ENCODE peak calls at places on chromosomes 3 and 15, in ten cellular contexts. E is RPMI7951; V is RWPE1; L is fibroblast of pulmonary artery; H is A549; Y is kidney glomerular epithelial cell; G is KG1; S is CD8-positive, alpha-beta memory T cell; P is NCI-H2029 treated with DMSO at 0.1 percent for 48 hours; C is iPS DF 6.9. B is an unnamed sample.
A peak's percentile ranks its signal among the peaks of the same experiment; 100 is the strongest.

GRCh38 chr15:78179906-78180305 is 30.7 kb downstream of the IDH3A start:
- DNase-seq in E (no peak), V (no peak), L (no peak), H (no peak), Y (no peak), G (no peak), S (no peak), P (no peak), C (no peak), B (no peak)

GRCh38 chr3:82133070-82133606 is 371.7 kb upstream of the GBE1 start:
- DNase-seq in E (peak; percentile 50), V (peak; percentile 47), L (peak; percentile 77), H (peak; percentile 65), Y (peak; percentile 42), G (peak; percentile 37), S (no peak), P (no peak), C (peak; percentile 37), B (peak; percentile 62)

GRCh38 chr3:48086736-48087470 is 70.7 kb upstream of the MAP4 start:
- DNase-seq in E (peak; percentile 32), V (peak; percentile 20), L (peak; percentile 44), H (peak; percentile 71), Y (peak; percentile 37), G (no peak), S (no peak), P (no peak), C (no peak), B (no peak)

GRCh38 chr15:32112101-32112500 is 81.8 kb downstream of the CHRNA7 start:
- DNase-seq in E (no peak), V (no peak), L (no peak), H (no peak), Y (no peak), G (no peak), S (no peak), P (no peak), C (no peak), B (no peak)

GRCh38 chr15:53527996-53528395 is 231.5 kb downstream of the WDR72 start:
- DNase-seq in E (no peak), V (no peak), L (no peak), H (peak; percentile 22), Y (no peak), G (no peak), S (no peak), P (no peak), C (no peak), B (no peak)

GRCh38 chr15:35992791-35993190 is 446.8 kb upstream of the DPH6 start:
- DNase-seq in E (no peak), V (no peak), L (no peak), H (no peak), Y (no peak), G (no peak), S (no peak), P (no peak), C (no peak), B (no peak)

GRCh38 chr15:75650908-75651809 is 3.4 kb downstream of the SNX33 start:
- DNase-seq in E (peak; percentile 76), V (no peak), L (peak; percentile 35), H (no peak), Y (no peak), G (no peak), S (no peak), P (no peak), C (no peak), B (no peak)

GRCh38 chr15:71342658-71343057 is 227.4 kb downstream of the THSD4 start:
- DNase-seq in E (no peak), V (no peak), L (no peak), H (no peak), Y (no peak), G (no peak), S (no peak), P (no peak), C (no peak), B (no peak)

GRCh38 chr15:66359740-66360139 is 3.3 kb upstream of the TIPIN start:
- DNase-seq in E (no peak), V (peak; percentile 59), L (no peak), H (peak; percentile 20), Y (no peak), G (no peak), S (no peak), P (no peak), C (no peak), B (no peak)

GRCh38 chr15:65682404-65682911 is 60.7 kb downstream of the SLC24A1 start:
- DNase-seq in E (no peak), V (no peak), L (no peak), H (no peak), Y (no peak), G (no peak), S (no peak), P (no peak), C (no peak), B (no peak)

GRCh38 chr3:127069814-127070440 is 87.0 kb downstream of the PLXNA1 start:
- DNase-seq in E (no peak), V (no peak), L (no peak), H (no peak), Y (no peak), G (no peak), S (peak; percentile 30), P (no peak), C (no peak), B (no peak)

GRCh38 chr15:60982249-60982932 is 246.7 kb downstream of the RORA start:
- DNase-seq in E (no peak), V (no peak), L (peak; percentile 40), H (no peak), Y (no peak), G (no peak), S (no peak), P (no peak), C (no peak), B (no peak)

GRCh38 chr15:44489464-44489863 is 47.5 kb upstream of the EIF3J start:
- DNase-seq in E (peak; percentile 87), V (peak; percentile 67), L (peak; percentile 78), H (peak; percentile 10), Y (peak; percentile 97), G (no peak), S (no peak), P (no peak), C (no peak), B (no peak)

GRCh38 chr3:119376758-119377157 is 82.6 kb downstream of the ARHGAP31 start:
- DNase-seq in E (no peak), V (no peak), L (peak; percentile 75), H (no peak), Y (no peak), G (no peak), S (no peak), P (no peak), C (no peak), B (no peak)

GRCh38 chr3:117836296-117836695 is 1126.7 kb downstream of the TUSC7 start:
- DNase-seq in E (no peak), V (no peak), L (no peak), H (no peak), Y (no peak), G (no peak), S (no peak), P (no peak), C (no peak), B (no peak)

GRCh38 chr3:139260793-139261736 is 82.8 kb upstream of the MRPS22 start:
- DNase-seq in E (no peak), V (no peak), L (no peak), H (no peak), Y (no peak), G (no peak), S (no peak), P (no peak), C (no peak), B (no peak)

GRCh38 chr15:33425149-33425548 is 114.4 kb downstream of the RYR3 start:
- DNase-seq in E (peak; percentile 13), V (peak; percentile 60), L (peak; percentile 1), H (no peak), Y (peak; percentile 52), G (no peak), S (no peak), P (no peak), C (no peak), B (no peak)

GRCh38 chr15:57591822-57592367 is at the start of gene MYZAP:
- DNase-seq in E (peak; percentile 30), V (peak; percentile 85), L (no peak), H (no peak), Y (no peak), G (no peak), S (no peak), P (no peak), C (no peak), B (no peak)

GRCh38 chr3:10635446-10636076 is 130.2 kb upstream of the ATP2B2 start:
- DNase-seq in E (no peak), V (no peak), L (no peak), H (no peak), Y (no peak), G (no peak), S (no peak), P (no peak), C (no peak), B (no peak)

GRCh38 chr15:77836116-77836798 is 203.5 kb upstream of the LINGO1 start:
- DNase-seq in E (peak; percentile 38), V (peak; percentile 73), L (peak; percentile 37), H (peak; percentile 33), Y (no peak), G (no peak), S (no peak), P (no peak), C (no peak), B (no peak)

GRCh38 chr3:14467723-14468620 is 65.6 kb downstream of the SLC6A6 start:
- DNase-seq in E (peak; percentile 42), V (peak; percentile 71), L (peak; percentile 48), H (peak; percentile 51), Y (peak; percentile 26), G (no peak), S (peak; percentile 65), P (peak; percentile 41), C (peak; percentile 37), B (peak; percentile 48)

GRCh38 chr15:56245871-56246814 is 2.5 kb upstream of the RFX7 start:
- DNase-seq in E (peak; percentile 88), V (peak; percentile 87), L (peak; percentile 92), H (peak; percentile 95), Y (peak; percentile 79), G (peak; percentile 94), S (peak; percentile 90), P (peak; percentile 38), C (peak; percentile 87), B (peak; percentile 91)

GRCh38 chr3:14647976-14648955 is 3.3 kb upstream of the CCDC174 start:
- DNase-seq in E (no peak), V (no peak), L (no peak), H (peak; percentile 18), Y (no peak), G (no peak), S (no peak), P (no peak), C (no peak), B (no peak)

GRCh38 chr3:94875149-94875548 is 812.3 kb downstream of the NSUN3 start:
- DNase-seq in E (no peak), V (no peak), L (no peak), H (no peak), Y (no peak), G (no peak), S (no peak), P (no peak), C (no peak), B (no peak)

GRCh38 chr3:150270883-150271577 is 137.1 kb upstream of the TSC22D2 start:
- DNase-seq in E (no peak), V (no peak), L (no peak), H (no peak), Y (no peak), G (no peak), S (no peak), P (no peak), C (no peak), B (no peak)

GRCh38 chr3:102361013-102361412 is 73.8 kb upstream of the ZPLD1 start:
- DNase-seq in E (no peak), V (no peak), L (no peak), H (no peak), Y (no peak), G (no peak), S (no peak), P (no peak), C (no peak), B (no peak)

GRCh38 chr15:100384108-100384410 is 42.3 kb upstream of the ADAMTS17 start:
- DNase-seq in E (no peak), V (no peak), L (no peak), H (no peak), Y (no peak), G (no peak), S (no peak), P (no peak), C (no peak), B (no peak)

GRCh38 chr15:71752604-71753289 is 57.6 kb upstream of the NR2E3 start:
- DNase-seq in E (peak; percentile 99), V (peak; percentile 67), L (peak; percentile 95), H (peak; percentile 97), Y (peak; percentile 97), G (no peak), S (no peak), P (no peak), C (peak; percentile 39), B (no peak)